ENCODE peak calls at places on chromosomes 2 and 18, in nine cellular contexts. N is stomach, T is Caco-2, E is B cell, H is OCI-LY7, F is H9, G is endothelial cell, I is progenitor cell of endocrine pancreas, Y is WTC11. M is an unnamed sample.

GRCh38 chr2:172283476-172283875 is 143.9 kb upstream of the ITGA6 start:
- DNase-seq in N (no peak), T (no peak), E (no peak), H (no peak), F (no peak), G (no peak), I (no peak), Y (no peak), M (peak)

GRCh38 chr2:136383161-136383560 is 265.2 kb upstream of the CXCR4 start:
- DNase-seq in N (no peak), T (no peak), E (no peak), H (peak), F (no peak), G (no peak), I (no peak), Y (no peak), M (no peak)

GRCh38 chr2:237913193-237913917 is 53.5 kb upstream of the UBE2F start:
- DNase-seq in N (no peak), T (no peak), E (no peak), H (no peak), F (no peak), G (no peak), I (no peak), Y (no peak), M (no peak)

GRCh38 chr2:30287857-30288513 is 56.7 kb downstream of the LBH start:
- DNase-seq in N (no peak), T (no peak), E (peak), H (peak), F (no peak), G (no peak), I (no peak), Y (no peak), M (no peak)

GRCh38 chr18:66329716-66330115 is 274.2 kb downstream of the CDH19 start:
- DNase-seq in N (no peak), T (no peak), E (no peak), H (no peak), F (no peak), G (no peak), I (no peak), Y (no peak), M (no peak)

GRCh38 chr2:231856959-231857358 is 69.2 kb downstream of the NPPC start:
- DNase-seq in N (no peak), T (no peak), E (no peak), H (no peak), F (no peak), G (no peak), I (no peak), Y (no peak), M (no peak)

GRCh38 chr2:69138793-69139510 is 126.0 kb downstream of the ANTXR1 start:
- DNase-seq in N (no peak), T (no peak), E (no peak), H (no peak), F (no peak), G (no peak), I (no peak), Y (no peak), M (peak)

GRCh38 chr2:214126135-214126534 is 284.7 kb upstream of the VWC2L start:
- DNase-seq in N (no peak), T (no peak), E (no peak), H (no peak), F (no peak), G (no peak), I (no peak), Y (no peak), M (peak)

GRCh38 chr2:105455488-105455991 is 56.7 kb upstream of the FHL2 start:
- DNase-seq in N (peak), T (peak), E (no peak), H (no peak), F (no peak), G (no peak), I (no peak), Y (no peak), M (peak)

GRCh38 chr2:7795358-7796199 is 878.4 kb downstream of the RNF144A start:
- DNase-seq in N (no peak), T (no peak), E (no peak), H (no peak), F (no peak), G (no peak), I (no peak), Y (no peak), M (no peak)

GRCh38 chr2:21175895-21176646 is 52.3 kb downstream of the TDRD15 start:
- DNase-seq in N (no peak), T (no peak), E (no peak), H (peak), F (no peak), G (no peak), I (no peak), Y (no peak), M (peak)

GRCh38 chr2:25700221-25700660 is 26.9 kb upstream of the DTNB start:
- DNase-seq in N (no peak), T (peak), E (peak), H (peak), F (peak), G (no peak), I (no peak), Y (no peak), M (peak)

GRCh38 chr2:145421841-145422240 is 901.9 kb upstream of the ZEB2 start:
- DNase-seq in N (no peak), T (no peak), E (no peak), H (no peak), F (no peak), G (no peak), I (no peak), Y (no peak), M (no peak)

GRCh38 chr18:50161806-50162205 is 33.1 kb downstream of the MYO5B start:
- DNase-seq in N (no peak), T (no peak), E (no peak), H (no peak), F (no peak), G (no peak), I (no peak), Y (no peak), M (no peak)

GRCh38 chr2:60745761-60746160 is 10.3 kb upstream of the PAPOLG start:
- DNase-seq in N (no peak), T (no peak), E (no peak), H (no peak), F (no peak), G (no peak), I (no peak), Y (no peak), M (no peak)

GRCh38 chr2:147511491-147511948 is 333.3 kb upstream of the ACVR2A start:
- DNase-seq in N (no peak), T (no peak), E (no peak), H (no peak), F (no peak), G (no peak), I (no peak), Y (no peak), M (peak)

GRCh38 chr2:63614448-63614968 is 25.7 kb downstream of the MDH1 start:
- DNase-seq in N (no peak), T (peak), E (no peak), H (no peak), F (no peak), G (no peak), I (no peak), Y (no peak), M (peak)

GRCh38 chr18:46042571-46043123 is 29.4 kb downstream of the PSTPIP2 start:
- DNase-seq in N (no peak), T (no peak), E (no peak), H (no peak), F (no peak), G (no peak), I (no peak), Y (no peak), M (peak)

GRCh38 chr2:7191927-7192326 is 274.7 kb downstream of the RNF144A start:
- DNase-seq in N (no peak), T (no peak), E (no peak), H (no peak), F (no peak), G (no peak), I (no peak), Y (no peak), M (peak)

GRCh38 chr2:140643761-140644187 is 1487.0 kb downstream of the LRP1B start:
- DNase-seq in N (no peak), T (no peak), E (no peak), H (no peak), F (no peak), G (no peak), I (no peak), Y (no peak), M (peak)

GRCh38 chr2:127592761-127593227 is 53.2 kb upstream of the GPR17 start:
- DNase-seq in N (peak), T (peak), E (no peak), H (no peak), F (peak), G (no peak), I (no peak), Y (no peak), M (no peak)
- TF ChIP-seq CTCF in N (no peak), T (no peak), E (no peak), H (no peak), F (no peak), G (no peak), I (no peak), Y (no peak), M (no peak)

DNA sequence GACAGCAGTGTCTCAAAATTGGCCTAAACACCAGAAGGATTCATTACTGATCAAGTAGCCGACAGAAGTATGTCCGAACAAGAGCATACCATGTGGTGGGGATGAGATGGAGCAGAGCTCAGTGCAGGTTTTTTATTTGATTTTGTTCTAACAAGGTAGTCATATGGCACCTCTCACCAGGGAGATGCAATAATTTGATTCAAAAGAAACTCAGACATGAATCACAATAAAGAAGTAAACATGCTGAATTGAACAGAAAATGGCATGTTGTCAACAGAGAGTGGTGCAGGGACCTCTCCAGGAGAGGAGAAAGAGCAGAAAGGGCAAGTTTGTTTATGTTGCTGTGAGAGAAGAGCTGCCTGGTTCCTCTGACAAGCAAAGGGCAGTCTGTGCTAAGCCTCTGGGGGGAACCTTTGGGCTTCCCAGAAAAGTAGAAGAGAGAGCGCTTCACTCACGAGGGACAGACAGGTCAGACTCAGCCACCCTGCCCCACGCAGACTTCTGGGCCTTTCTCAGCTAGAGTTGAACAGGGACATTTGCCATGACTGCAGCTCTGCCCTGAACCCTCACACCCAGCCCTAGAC is 351.3 kb upstream of the RAB12 start:
- DNase-seq in N (no peak), T (no peak), E (no peak), H (no peak), F (no peak), G (peak), I (no peak), Y (no peak), M (no peak)
- TF ChIP-seq CTCF in N (no peak), T (no peak), E (no peak), H (no peak), F (no peak), G (no peak), I (no peak), Y (no peak), M (no peak)

GRCh38 chr2:151282401-151282800 is 7.1 kb downstream of the NMI start:
- DNase-seq in N (no peak), T (no peak), E (no peak), H (no peak), F (no peak), G (no peak), I (no peak), Y (no peak), M (no peak)
- TF ChIP-seq CTCF in N (no peak), T (no peak), E (no peak), H (no peak), F (no peak), G (no peak), I (no peak), Y (no peak), M (no peak)

DNA sequence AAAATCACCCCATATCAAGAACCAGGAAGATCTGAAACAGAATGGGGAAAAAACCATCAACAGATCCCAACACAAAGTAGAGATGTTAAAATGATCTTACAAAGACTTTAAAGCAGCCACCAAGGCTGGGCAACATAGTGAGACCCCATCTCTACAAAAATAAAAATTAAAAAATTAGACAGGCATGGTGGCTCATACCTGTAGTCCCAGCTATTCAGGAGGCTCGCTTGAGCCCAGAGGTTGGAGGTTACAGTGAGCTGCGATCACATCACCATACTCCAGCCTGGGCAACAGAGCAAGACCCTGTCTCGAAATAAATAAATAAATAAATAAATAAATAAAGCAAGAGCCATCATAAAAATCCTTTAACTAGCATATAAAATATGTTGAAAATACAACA is 20.5 kb downstream of the RPRD1A start:
- DNase-seq in N (no peak), T (no peak), E (no peak), H (no peak), F (no peak), G (no peak), I (no peak), Y (no peak), M (no peak)
- TF ChIP-seq CTCF in N (no peak), T (no peak), E (no peak), H (no peak), F (no peak), G (no peak), I (no peak), Y (no peak), M (no peak)

DNA sequence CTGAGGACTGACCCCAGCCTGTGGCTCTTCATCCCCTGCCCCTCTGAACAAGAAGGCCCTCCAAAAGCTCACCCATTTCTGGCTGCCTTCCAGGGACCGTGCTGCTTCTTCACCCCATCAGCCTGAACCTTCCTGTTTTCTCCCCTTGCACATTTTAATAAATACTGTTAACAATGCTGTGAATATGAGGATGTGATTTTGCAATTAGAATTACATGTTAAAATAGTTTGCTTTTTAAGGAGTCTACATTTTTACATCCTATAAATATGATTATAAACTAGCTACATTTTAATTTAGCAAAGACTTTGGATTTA is 4.0 kb downstream of the SNTG2 start:
- DNase-seq in N (no peak), T (no peak), E (no peak), H (no peak), F (no peak), G (no peak), I (no peak), Y (no peak), M (no peak)
- TF ChIP-seq CTCF in N (no peak), T (no peak), E (no peak), H (peak), F (no peak), G (no peak), I (no peak), Y (no peak), M (no peak)

DNA sequence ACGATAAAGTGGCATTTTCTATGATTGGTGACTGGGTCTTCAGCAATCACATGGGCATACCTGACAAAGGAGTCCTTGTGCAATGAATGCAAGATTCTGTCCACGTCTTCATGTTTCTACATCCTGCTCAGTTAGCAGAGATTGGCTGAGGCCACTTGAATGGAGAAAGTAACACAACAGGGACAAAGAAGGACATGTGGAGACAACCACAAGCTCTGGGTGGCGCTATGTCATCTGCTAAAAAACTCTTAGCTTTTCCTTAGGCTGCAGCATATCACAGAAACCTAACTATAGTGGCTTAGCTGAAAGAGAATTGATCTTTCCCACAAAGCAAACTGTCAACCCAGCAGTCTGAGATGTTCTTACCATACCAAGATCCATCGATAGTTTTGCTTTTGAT is 1109.7 kb downstream of the SOCS6 start:
- DNase-seq in N (no peak), T (no peak), E (no peak), H (no peak), F (peak), G (no peak), I (peak), Y (no peak), M (peak)
- TF ChIP-seq CTCF in N (no peak), T (no peak), E (no peak), H (no peak), F (peak), G (no peak), I (peak), Y (no peak), M (peak)

DNA sequence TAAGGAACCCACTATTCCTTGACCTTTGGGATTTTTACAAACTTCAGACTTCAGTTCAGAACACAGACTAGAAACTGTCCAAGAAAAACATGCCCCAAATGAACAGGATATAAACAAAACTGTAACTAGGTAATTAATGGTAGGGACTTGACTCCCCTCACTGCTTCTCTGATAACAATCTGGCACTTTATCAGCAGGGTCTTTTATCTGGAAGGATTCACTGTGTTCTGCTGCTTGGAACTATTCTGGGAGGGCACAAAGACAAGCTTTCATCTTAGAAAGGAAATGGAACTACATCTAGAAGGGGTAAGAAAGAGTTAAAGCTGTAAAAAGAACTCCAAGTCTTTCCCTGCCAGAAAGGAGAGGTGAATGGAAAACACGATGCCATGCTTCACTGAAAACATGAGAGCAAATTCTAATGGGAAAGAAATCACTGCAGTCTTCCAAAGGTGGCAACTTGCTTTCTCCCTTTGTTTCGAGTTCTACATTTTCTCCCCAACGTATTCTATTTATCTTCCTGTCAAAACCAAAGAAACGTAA is 181.2 kb downstream of the THADA start:
- DNase-seq in N (no peak), T (no peak), E (no peak), H (no peak), F (no peak), G (no peak), I (no peak), Y (no peak), M (no peak)
- TF ChIP-seq CTCF in N (no peak), T (no peak), E (no peak), H (no peak), F (no peak), G (no peak), I (no peak), Y (no peak), M (no peak)

DNA sequence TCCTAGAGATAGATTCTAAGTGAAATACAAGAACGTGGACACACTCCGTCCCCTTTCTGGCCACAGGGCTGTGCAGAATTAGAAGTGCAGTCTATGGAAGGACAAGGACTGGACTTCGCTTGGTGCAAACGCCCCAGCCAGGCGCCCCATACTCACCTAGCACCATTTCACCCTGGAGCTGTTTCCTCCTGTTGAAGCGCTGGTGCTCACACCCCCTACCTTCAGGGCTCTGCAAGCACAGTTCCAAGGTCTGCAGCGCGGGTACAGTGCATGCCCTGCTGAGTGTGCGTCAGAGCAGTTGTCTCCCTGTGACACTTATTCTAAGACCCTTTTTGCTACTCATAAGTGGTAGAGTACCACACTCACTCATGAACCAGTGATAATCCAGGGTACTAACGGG is 3.0 kb downstream of the HPCAL1 start:
- DNase-seq in N (peak), T (no peak), E (no peak), H (peak), F (peak), G (peak), I (no peak), Y (peak), M (no peak)
- TF ChIP-seq CTCF in N (no peak), T (no peak), E (no peak), H (peak), F (peak), G (no peak), I (peak), Y (no peak), M (no peak)

GRCh38 chr2:65320042-65320711 is 92.5 kb downstream of the ACTR2 start:
- DNase-seq in N (no peak), T (peak), E (no peak), H (peak), F (no peak), G (no peak), I (no peak), Y (no peak), M (peak)
- TF ChIP-seq CTCF in N (no peak), T (peak), E (no peak), H (peak), F (peak), G (no peak), I (peak), Y (no peak), M (peak)

M was measured in cardiac fibroblast.